ENCODE peak calls at places on chromosomes 1 and 21, in eight cellular contexts. X, C, W, Q, E, O, D and I are unnamed samples.

GRCh38 chr1:117008675-117009074 is 7.1 kb downstream of the CD101 start:
- DNase-seq in E (no peak), X (no peak), C (no peak), Q (no peak), W (no peak), D (no peak), O (no peak), I (no peak)

GRCh38 chr21:31374430-31374829 is 30.4 kb upstream of the TIAM1 start:
- DNase-seq in W (no peak), D (no peak), O (no peak), E (no peak), X (no peak), C (no peak), Q (no peak), I (no peak)

GRCh38 chr1:182786223-182787001 is 3.2 kb upstream of the NPL start:
- DNase-seq in E (peak; percentile 60), Q (peak; percentile 43), X (peak; percentile 54), O (peak; percentile 68), C (no peak), W (peak; percentile 74), D (no peak), I (peak; percentile 79)

GRCh38 chr1:214808845-214809460 is 206.0 kb downstream of the CENPF start:
- DNase-seq in Q (peak; percentile 42), W (peak; percentile 68), C (no peak), E (peak; percentile 55), X (no peak), D (no peak), O (peak; percentile 76), I (peak; percentile 45)

GRCh38 chr1:157137773-157138219 is 399 bp downstream of the ETV3 start:
- DNase-seq in X (no peak), W (no peak), E (no peak), Q (no peak), C (no peak), D (peak; percentile 35), O (no peak), I (no peak)

GRCh38 chr1:227895828-227896685 is 51.7 kb downstream of the WNT9A start:
- DNase-seq in C (no peak), D (no peak), O (no peak), X (peak; percentile 54), E (no peak), Q (no peak), W (peak; percentile 59), I (no peak)

GRCh38 chr1:913491-914252 is 10.1 kb upstream of the SAMD11 start:
- DNase-seq in W (no peak), D (peak; percentile 8), E (no peak), O (no peak), Q (no peak), X (peak; percentile 19), C (no peak), I (no peak)

GRCh38 chr1:69320679-69321310 is 246.9 kb upstream of the LRRC7 start:
- DNase-seq in W (no peak), X (no peak), O (no peak), E (no peak), Q (no peak), D (no peak), C (no peak), I (no peak)

GRCh38 chr1:15345711-15346355 is 63.9 kb upstream of the EFHD2 start:
- DNase-seq in X (peak; percentile 76), O (peak; percentile 55), W (no peak), C (peak; percentile 42), D (peak; percentile 72), Q (no peak), E (no peak), I (no peak)

GRCh38 chr1:109914587-109915240 is 4.1 kb downstream of the CSF1 start:
- DNase-seq in E (peak; percentile 66), C (no peak), O (no peak), Q (peak; percentile 80), W (peak; percentile 79), D (no peak), X (peak; percentile 70), I (peak; percentile 88)

GRCh38 chr1:32159189-32159588 is 20.3 kb upstream of the TXLNA start:
- DNase-seq in Q (no peak), E (no peak), X (no peak), D (no peak), W (no peak), O (no peak), C (no peak), I (no peak)

GRCh38 chr1:93813076-93813475 is 65.9 kb downstream of the DNTTIP2 start:
- DNase-seq in X (no peak), W (no peak), E (no peak), C (no peak), O (peak; percentile 65), D (no peak), Q (no peak), I (no peak)

GRCh38 chr21:19507682-19508260 is 1104.2 kb upstream of the TMPRSS15 start:
- DNase-seq in O (peak; percentile 0), E (no peak), X (no peak), D (peak; percentile 10), Q (no peak), C (no peak), W (no peak), I (no peak)

GRCh38 chr1:225825078-225825477 is 15.2 kb downstream of the EPHX1 start:
- DNase-seq in Q (no peak), E (no peak), C (no peak), X (no peak), D (no peak), W (no peak), O (no peak), I (no peak)

GRCh38 chr1:179794669-179795068 is 51.6 kb downstream of the FAM163A start:
- DNase-seq in Q (no peak), D (no peak), O (no peak), C (no peak), E (no peak), W (no peak), X (no peak), I (no peak)

GRCh38 chr1:208880433-208881100 is 636.4 kb upstream of the PLXNA2 start:
- DNase-seq in E (no peak), W (peak; percentile 70), C (no peak), X (no peak), O (no peak), Q (no peak), D (no peak), I (no peak)

GRCh38 chr1:196535727-196536126 is 72.5 kb downstream of the KCNT2 start:
- DNase-seq in O (peak; percentile 66), W (peak; percentile 38), Q (peak; percentile 57), C (no peak), E (no peak), D (no peak), X (no peak), I (no peak)

GRCh38 chr1:227357229-227358078 is 39.2 kb upstream of the CDC42BPA start:
- DNase-seq in Q (peak; percentile 87), O (peak; percentile 93), D (no peak), C (no peak), E (peak; percentile 86), X (peak; percentile 71), W (peak; percentile 96), I (peak; percentile 81)

GRCh38 chr1:112718691-112719418 is 3.7 kb upstream of the PPM1J start:
- DNase-seq in D (peak; percentile 72), O (peak; percentile 88), C (peak; percentile 64), Q (peak; percentile 71), W (peak; percentile 78), E (peak; percentile 65), X (peak; percentile 85), I (peak; percentile 93)

GRCh38 chr1:109927908-109928307 is 17.3 kb downstream of the CSF1 start:
- DNase-seq in C (no peak), X (peak; percentile 87), Q (peak; percentile 66), W (peak; percentile 84), E (no peak), O (peak; percentile 32), D (no peak), I (peak; percentile 26)

GRCh38 chr1:24928631-24929090 is 1.4 kb downstream of the RUNX3 start:
- DNase-seq in Q (no peak), C (no peak), D (peak; percentile 75), W (peak; percentile 48), X (peak; percentile 42), E (no peak), O (peak; percentile 29), I (no peak)

GRCh38 chr1:180926164-180926981 is 13.7 kb downstream of the KIAA1614 start:
- DNase-seq in E (peak; percentile 28), W (peak; percentile 68), Q (no peak), D (no peak), C (no peak), X (peak; percentile 78), O (peak; percentile 14), I (peak; percentile 63)

GRCh38 chr21:46024983-46025860 is 43.7 kb downstream of the COL6A1 start:
- DNase-seq in E (peak; percentile 24), X (no peak), W (peak; percentile 80), Q (no peak), O (peak; percentile 52), C (no peak), D (no peak), I (peak; percentile 73)

GRCh38 chr21:28516996-28517592 is 475.6 kb downstream of the LTN1 start:
- DNase-seq in O (peak; percentile 69), C (peak; percentile 33), E (no peak), D (peak; percentile 50), X (peak; percentile 79), W (no peak), Q (no peak), I (no peak)

GRCh38 chr1:206112600-206113301 is 4.4 kb downstream of the AVPR1B start:
- DNase-seq in O (no peak), W (no peak), E (no peak), D (no peak), C (no peak), X (no peak), Q (no peak), I (no peak)